ENCODE peak calls at places on chromosome 20, in six cellular contexts. One of them, this sample, is unnamed.

GRCh38 chr20:16290358-16290757 is 282.9 kb downstream of the KIF16B start:
- DNase-seq in lower leg skin: no peak
- DNase-seq in B cell: no peak
- DNase-seq in fibroblast of the aortic adventitia: no peak
- DNase-seq in uterus: no peak
- DNase-seq in GM10248: no peak
- DNase-seq in this sample: no peak

GRCh38 chr20:7765221-7765620 is 175.0 kb downstream of the HAO1 start:
- DNase-seq in GM10248: no peak
- DNase-seq in uterus: no peak
- DNase-seq in fibroblast of the aortic adventitia: no peak
- DNase-seq in B cell: no peak
- DNase-seq in lower leg skin: no peak
- DNase-seq in this sample: no peak

GRCh38 chr20:37494796-37495195 is 26.3 kb upstream of the NNAT start:
- DNase-seq in B cell: no peak
- DNase-seq in uterus: no peak
- DNase-seq in GM10248: no peak
- DNase-seq in fibroblast of the aortic adventitia: no peak
- DNase-seq in lower leg skin: no peak
- DNase-seq in this sample: no peak

GRCh38 chr20:10319855-10320254 is 101.2 kb downstream of the SNAP25 start:
- DNase-seq in uterus: no peak
- DNase-seq in GM10248: no peak
- DNase-seq in B cell: no peak
- DNase-seq in lower leg skin: no peak
- DNase-seq in fibroblast of the aortic adventitia: no peak
- DNase-seq in this sample: no peak

GRCh38 chr20:31871602-31871954 is 1.1 kb downstream of the TTLL9 start:
- DNase-seq in B cell: no peak
- DNase-seq in uterus: no peak
- DNase-seq in GM10248: no peak
- DNase-seq in fibroblast of the aortic adventitia: no peak
- DNase-seq in lower leg skin: no peak
- DNase-seq in this sample: no peak

GRCh38 chr20:50330504-50331313 is 140.1 kb downstream of the CEBPB start:
- DNase-seq in lower leg skin: no peak
- DNase-seq in GM10248: no peak
- DNase-seq in B cell: no peak
- DNase-seq in uterus: no peak
- DNase-seq in fibroblast of the aortic adventitia: no peak
- DNase-seq in this sample: no peak

GRCh38 chr20:10047427-10047826 is 12.6 kb downstream of the ANKEF1 start:
- DNase-seq in fibroblast of the aortic adventitia: no peak
- DNase-seq in B cell: no peak
- DNase-seq in uterus: no peak
- DNase-seq in GM10248: no peak
- DNase-seq in lower leg skin: no peak
- DNase-seq in this sample: no peak

GRCh38 chr20:62550087-62550565 is 74.3 kb upstream of the GATA5 start:
- DNase-seq in fibroblast of the aortic adventitia: no peak
- DNase-seq in B cell: no peak
- DNase-seq in lower leg skin: no peak
- DNase-seq in GM10248: no peak
- DNase-seq in uterus: peak
- DNase-seq in this sample: no peak

GRCh38 chr20:40317156-40317790 is 371.8 kb downstream of the MAFB start:
- DNase-seq in uterus: no peak
- DNase-seq in fibroblast of the aortic adventitia: no peak
- DNase-seq in GM10248: no peak
- DNase-seq in B cell: no peak
- DNase-seq in lower leg skin: no peak
- DNase-seq in this sample: no peak

GRCh38 chr20:16407251-16408067 is 165.8 kb downstream of the KIF16B start:
- DNase-seq in lower leg skin: no peak
- DNase-seq in uterus: no peak
- DNase-seq in fibroblast of the aortic adventitia: peak
- DNase-seq in B cell: no peak
- DNase-seq in GM10248: no peak
- DNase-seq in this sample: no peak

GRCh38 chr20:25149986-25150385 is 45.5 kb upstream of the ENTPD6 start:
- DNase-seq in uterus: no peak
- DNase-seq in fibroblast of the aortic adventitia: no peak
- DNase-seq in lower leg skin: no peak
- DNase-seq in GM10248: no peak
- DNase-seq in B cell: no peak
- DNase-seq in this sample: no peak

GRCh38 chr20:23145281-23145700 is 59.2 kb upstream of the CD93 start:
- DNase-seq in GM10248: no peak
- DNase-seq in B cell: no peak
- DNase-seq in fibroblast of the aortic adventitia: peak
- DNase-seq in lower leg skin: no peak
- DNase-seq in uterus: peak
- DNase-seq in this sample: no peak

GRCh38 chr20:58228484-58229197 is at the start of gene ANKRD60:
- DNase-seq in uterus: no peak
- DNase-seq in lower leg skin: no peak
- DNase-seq in fibroblast of the aortic adventitia: peak
- DNase-seq in GM10248: peak
- DNase-seq in B cell: no peak
- DNase-seq in this sample: peak

GRCh38 chr20:23435675-23436539 is 3.6 kb upstream of the CSTL1 start:
- DNase-seq in lower leg skin: peak
- DNase-seq in GM10248: no peak
- DNase-seq in fibroblast of the aortic adventitia: no peak
- DNase-seq in uterus: no peak
- DNase-seq in B cell: no peak
- DNase-seq in this sample: no peak

GRCh38 chr20:16752901-16753300 is 4.7 kb downstream of the OTOR start:
- DNase-seq in lower leg skin: no peak
- DNase-seq in uterus: no peak
- DNase-seq in fibroblast of the aortic adventitia: no peak
- DNase-seq in GM10248: no peak
- DNase-seq in B cell: no peak
- DNase-seq in this sample: no peak

GRCh38 chr20:36017034-36017951 is 48.9 kb downstream of the CNBD2 start:
- DNase-seq in uterus: peak
- DNase-seq in lower leg skin: no peak
- DNase-seq in GM10248: no peak
- DNase-seq in B cell: no peak
- DNase-seq in fibroblast of the aortic adventitia: peak
- DNase-seq in this sample: no peak

GRCh38 chr20:64145458-64146300 is 18.6 kb upstream of the MYT1 start:
- DNase-seq in GM10248: no peak
- DNase-seq in B cell: peak
- DNase-seq in lower leg skin: no peak
- DNase-seq in uterus: no peak
- DNase-seq in fibroblast of the aortic adventitia: no peak
- DNase-seq in this sample: no peak

GRCh38 chr20:57013741-57014140 is 252.7 kb downstream of the BMP7 start:
- DNase-seq in fibroblast of the aortic adventitia: no peak
- DNase-seq in B cell: no peak
- DNase-seq in lower leg skin: no peak
- DNase-seq in GM10248: no peak
- DNase-seq in uterus: no peak
- DNase-seq in this sample: no peak

GRCh38 chr20:51021067-51022025 is 1.6 kb downstream of the KCNG1 start:
- DNase-seq in GM10248: no peak
- DNase-seq in B cell: no peak
- DNase-seq in fibroblast of the aortic adventitia: peak
- DNase-seq in lower leg skin: no peak
- DNase-seq in uterus: no peak
- DNase-seq in this sample: no peak

GRCh38 chr20:10357974-10358373 is 76.0 kb downstream of the MKKS start:
- DNase-seq in lower leg skin: no peak
- DNase-seq in uterus: no peak
- DNase-seq in fibroblast of the aortic adventitia: peak
- DNase-seq in B cell: no peak
- DNase-seq in GM10248: no peak
- DNase-seq in this sample: no peak

GRCh38 chr20:6142348-6142993 is 19.6 kb upstream of the FERMT1 start:
- DNase-seq in B cell: peak
- DNase-seq in uterus: peak
- DNase-seq in GM10248: peak
- DNase-seq in fibroblast of the aortic adventitia: peak
- DNase-seq in lower leg skin: peak
- DNase-seq in this sample: peak

DNA sequence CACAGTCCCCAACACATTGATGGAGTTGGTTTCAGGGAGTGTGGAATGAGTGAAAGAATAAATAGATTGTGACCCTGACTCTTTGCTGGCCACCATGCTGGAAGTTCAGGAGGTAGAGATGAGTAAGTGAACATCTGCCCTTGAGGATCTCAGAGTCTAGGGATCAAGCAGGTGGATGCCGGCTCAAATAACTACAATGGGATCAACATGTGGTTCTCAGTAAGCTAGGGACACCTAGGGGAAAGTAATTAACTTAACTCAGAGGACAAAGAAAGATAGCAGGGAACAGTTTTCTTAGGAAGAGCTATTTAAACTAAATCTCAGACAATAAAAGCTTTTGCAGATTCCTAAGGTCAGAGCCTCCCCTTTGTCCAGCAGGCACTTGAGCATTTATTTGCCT is 29.1 kb downstream of the SLC13A3 start:
- DNase-seq in uterus: no peak
- DNase-seq in fibroblast of the aortic adventitia: no peak
- DNase-seq in GM10248: no peak
- DNase-seq in lower leg skin: no peak
- DNase-seq in B cell: no peak
- DNase-seq in this sample: no peak
- TF ChIP-seq CTCF in uterus: no peak
- TF ChIP-seq CTCF in fibroblast of the aortic adventitia: no peak
- TF ChIP-seq CTCF in GM10248: no peak
- TF ChIP-seq CTCF in lower leg skin: no peak
- TF ChIP-seq CTCF in B cell: no peak
- TF ChIP-seq CTCF in this sample: no peak

GRCh38 chr20:19660808-19661378 is 97.2 kb upstream of the RIN2 start:
- DNase-seq in uterus: no peak
- DNase-seq in B cell: no peak
- DNase-seq in lower leg skin: no peak
- DNase-seq in fibroblast of the aortic adventitia: no peak
- DNase-seq in GM10248: no peak
- DNase-seq in this sample: no peak

GRCh38 chr20:19661717-19662637 is 96.1 kb upstream of the RIN2 start:
- DNase-seq in B cell: peak
- DNase-seq in lower leg skin: peak
- DNase-seq in fibroblast of the aortic adventitia: peak
- DNase-seq in uterus: peak
- DNase-seq in GM10248: peak
- DNase-seq in this sample: peak

GRCh38 chr20:19658137-19658536 is 99.9 kb upstream of the RIN2 start:
- DNase-seq in lower leg skin: peak
- DNase-seq in uterus: no peak
- DNase-seq in fibroblast of the aortic adventitia: no peak
- DNase-seq in B cell: peak
- DNase-seq in GM10248: peak
- DNase-seq in this sample: peak

GRCh38 chr20:19659468-19659867 is 98.6 kb upstream of the RIN2 start:
- DNase-seq in fibroblast of the aortic adventitia: no peak
- DNase-seq in B cell: no peak
- DNase-seq in lower leg skin: no peak
- DNase-seq in GM10248: no peak
- DNase-seq in uterus: no peak
- DNase-seq in this sample: no peak

GRCh38 chr20:19662638-19662995 is 95.4 kb upstream of the RIN2 start:
- DNase-seq in fibroblast of the aortic adventitia: no peak
- DNase-seq in B cell: no peak
- DNase-seq in GM10248: no peak
- DNase-seq in lower leg skin: no peak
- DNase-seq in uterus: no peak
- DNase-seq in this sample: no peak
- TF ChIP-seq CTCF in fibroblast of the aortic adventitia: no peak
- TF ChIP-seq CTCF in B cell: peak
- TF ChIP-seq CTCF in GM10248: no peak
- TF ChIP-seq CTCF in lower leg skin: no peak
- TF ChIP-seq CTCF in uterus: no peak
- TF ChIP-seq CTCF in this sample: no peak

DNA sequence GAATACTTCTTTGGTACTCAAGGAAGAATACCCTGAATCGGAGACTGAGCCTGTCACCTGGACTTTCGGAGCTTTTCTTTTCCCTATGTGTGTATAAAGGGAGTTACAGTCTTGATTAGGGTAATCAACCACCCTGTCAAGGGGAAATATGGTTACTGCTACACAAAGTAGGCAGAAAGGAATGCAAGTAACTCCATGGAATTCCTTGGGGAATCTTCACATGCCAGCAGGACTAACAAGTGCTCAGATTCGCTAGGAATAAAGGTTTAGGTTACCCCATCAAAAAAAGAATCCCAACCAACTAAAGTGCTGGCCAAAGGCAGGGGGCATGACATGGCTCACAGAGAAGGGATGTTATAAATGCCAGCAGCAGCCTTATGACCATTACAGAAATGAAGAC is 10.4 kb downstream of the KCNS1 start:
- DNase-seq in B cell: no peak
- DNase-seq in lower leg skin: no peak
- DNase-seq in uterus: no peak
- DNase-seq in fibroblast of the aortic adventitia: no peak
- DNase-seq in GM10248: no peak
- DNase-seq in this sample: no peak
- TF ChIP-seq CTCF in B cell: no peak
- TF ChIP-seq CTCF in lower leg skin: no peak
- TF ChIP-seq CTCF in uterus: no peak
- TF ChIP-seq CTCF in fibroblast of the aortic adventitia: no peak
- TF ChIP-seq CTCF in GM10248: no peak
- TF ChIP-seq CTCF in this sample: no peak

DNA sequence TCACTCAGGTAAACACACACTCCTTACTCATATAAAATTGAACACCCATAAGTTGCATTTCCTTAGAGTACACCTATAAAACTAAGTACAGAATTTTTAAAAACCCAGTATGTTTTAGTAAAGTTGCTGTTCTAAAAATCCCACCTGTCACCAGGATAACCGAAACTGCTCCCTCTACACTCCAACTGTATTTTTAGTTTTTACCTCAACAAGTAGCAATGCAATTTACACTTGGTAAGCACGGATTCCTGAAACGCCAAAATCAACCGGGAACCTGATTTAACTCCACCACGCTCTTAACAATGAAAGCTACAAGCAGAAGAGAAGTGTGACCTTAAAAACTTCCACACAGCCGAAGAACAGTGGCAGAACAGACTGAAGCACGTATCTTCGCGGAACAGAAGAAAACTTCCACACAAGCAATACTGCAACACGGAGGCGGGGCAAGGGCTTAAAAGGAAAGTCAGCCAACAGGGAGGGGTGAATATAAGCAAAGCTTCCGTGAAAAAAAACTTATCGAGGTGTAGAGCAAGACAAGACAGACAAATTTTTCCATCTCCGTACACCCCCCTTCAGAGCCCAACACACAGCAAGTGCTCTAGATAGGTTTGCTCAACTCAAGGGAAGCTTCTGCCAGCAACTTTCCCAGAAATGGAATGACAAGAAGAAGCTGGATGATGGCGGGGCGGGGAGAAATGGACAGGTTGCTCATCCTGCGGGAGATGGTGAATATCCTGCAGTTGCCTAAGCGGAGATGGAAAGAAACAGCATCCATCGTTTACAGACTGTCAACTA is 1.4 kb downstream of the STAU1 start:
- DNase-seq in fibroblast of the aortic adventitia: peak
- DNase-seq in GM10248: peak
- DNase-seq in uterus: peak
- DNase-seq in B cell: peak
- DNase-seq in lower leg skin: peak
- DNase-seq in this sample: peak
- TF ChIP-seq CTCF in fibroblast of the aortic adventitia: no peak
- TF ChIP-seq CTCF in GM10248: no peak
- TF ChIP-seq CTCF in uterus: no peak
- TF ChIP-seq CTCF in B cell: no peak
- TF ChIP-seq CTCF in lower leg skin: no peak
- TF ChIP-seq CTCF in this sample: no peak